ENCODE peak calls at places on chromosomes 7 and 10, in six cellular contexts. Z is psoas muscle; B is left colon; W is activated T-cell treated with anti-CD3 and anti-CD28 coated beads for 24 hours; T is breast epithelium; C is activated CD4-positive, alpha-beta memory T cell treated with anti-CD3 and anti-CD28 coated beads, Interleukin-2, amount 10 ng/mL, durations not matched to agents 7 days and 5 days. M is an unnamed sample.

GRCh38 chr7:74269757-74270277 is 15.6 kb upstream of the RFC2 start:
- DNase-seq in Z (no peak), B (peak; percentile 87), W (peak; percentile 52), T (no peak), C (peak; percentile 66), M (peak; percentile 26)

GRCh38 chr7:121447191-121447920 is 51.2 kb upstream of the FAM3C start:
- DNase-seq in Z (no peak), B (no peak), W (no peak), T (no peak), C (no peak), M (no peak)

GRCh38 chr7:100190059-100190711 is 12.5 kb downstream of the STAG3 start:
- DNase-seq in Z (no peak), B (no peak), W (no peak), T (no peak), C (no peak), M (no peak)

GRCh38 chr7:27745064-27745583 is 5.2 kb downstream of the TAX1BP1 start:
- DNase-seq in Z (no peak), B (no peak), W (no peak), T (no peak), C (no peak), M (no peak)

GRCh38 chr7:1725199-1725701 is 55.2 kb downstream of the ELFN1 start:
- DNase-seq in Z (peak; percentile 92), B (peak; percentile 43), W (no peak), T (no peak), C (no peak), M (no peak)

GRCh38 chr10:69864321-69864720 is 62.6 kb downstream of the COL13A1 start:
- DNase-seq in Z (no peak), B (no peak), W (no peak), T (no peak), C (no peak), M (no peak)

GRCh38 chr7:148772297-148773089 is 73.8 kb downstream of the CUL1 start:
- DNase-seq in Z (no peak), B (no peak), W (peak; percentile 19), T (no peak), C (peak; percentile 25), M (no peak)

GRCh38 chr10:66180651-66181318 is 745.1 kb upstream of the LRRTM3 start:
- DNase-seq in Z (no peak), B (peak; percentile 6), W (peak; percentile 4), T (no peak), C (no peak), M (no peak)

GRCh38 chr10:71225291-71226058 is 13.1 kb downstream of the UNC5B start:
- DNase-seq in Z (no peak), B (peak; percentile 2), W (no peak), T (no peak), C (no peak), M (no peak)

M was measured in stimulated activated effector memory CD8-positive, alpha-beta T cell treated with anti-CD3 and anti-CD28 coated beads, Interleukin-12 subunit alpha, Interleukin-12 subunit beta, amount 100 ng/mL, for 72 hours.